ENCODE peak calls at places on chromosomes 6 and 20, in nine cellular contexts. D is prostate gland, H is body of pancreas, Z is GM23248, X is mammary epithelial cell, P is fibroblast of lung, G is IMR-90, F is stomach, I is PC-3. C is an unnamed sample.

GRCh38 chr6:157954150-157955117 is 27.2 kb upstream of the SYNJ2 start:
- DNase-seq in X (peak; percentile 56), H (peak; percentile 86), I (peak; percentile 50), P (peak; percentile 36), Z (peak; percentile 63), G (peak; percentile 26), F (peak; percentile 87), D (peak; percentile 64), C (peak; percentile 47)

GRCh38 chr6:90729057-90729456 is 142.2 kb upstream of the MAP3K7 start:
- DNase-seq in P (no peak), G (no peak), H (no peak), F (no peak), D (peak; percentile 56), X (peak; percentile 14), I (no peak), Z (no peak), C (no peak)

GRCh38 chr6:152457949-152458624 is 179.1 kb downstream of the SYNE1 start:
- DNase-seq in H (no peak), I (no peak), F (no peak), P (no peak), Z (no peak), G (peak; percentile 22), D (no peak), X (no peak), C (no peak)

GRCh38 chr6:40587240-40588069 is at the start of gene LRFN2:
- DNase-seq in F (peak; percentile 83), D (peak; percentile 50), Z (peak; percentile 86), P (peak; percentile 69), I (peak; percentile 63), G (peak; percentile 53), X (peak; percentile 70), H (peak; percentile 78), C (no peak)

GRCh38 chr6:45647341-45648138 is 269.8 kb upstream of the SUPT3H start:
- DNase-seq in H (no peak), I (peak; percentile 48), G (peak; percentile 29), D (no peak), P (no peak), Z (no peak), X (peak; percentile 40), F (no peak), C (no peak)

GRCh38 chr6:157274471-157275226 is 48.7 kb downstream of the TMEM242 start:
- DNase-seq in H (peak; percentile 65), G (peak; percentile 57), F (peak; percentile 74), I (peak; percentile 78), D (peak; percentile 54), Z (peak; percentile 88), P (peak; percentile 57), X (peak; percentile 59), C (no peak)

GRCh38 chr6:12017876-12018401 is 5.8 kb downstream of the HIVEP1 start:
- DNase-seq in H (no peak), Z (no peak), F (no peak), X (no peak), P (no peak), I (no peak), D (no peak), G (no peak), C (no peak)

GRCh38 chr6:41970436-41970846 is 28.8 kb upstream of the CCND3 start:
- DNase-seq in D (no peak), F (no peak), Z (peak; percentile 91), H (peak; percentile 45), P (peak; percentile 29), X (peak; percentile 40), I (no peak), G (peak; percentile 38), C (no peak)

GRCh38 chr20:44495257-44495656 is 19.6 kb downstream of the TTPAL start:
- DNase-seq in H (no peak), Z (peak; percentile 84), I (peak; percentile 88), X (peak; percentile 89), F (no peak), G (peak; percentile 87), P (peak; percentile 75), D (no peak), C (peak; percentile 42)

GRCh38 chr20:44496976-44497375 is 21.3 kb downstream of the TTPAL start:
- DNase-seq in I (peak; percentile 98), X (peak; percentile 97), F (no peak), P (peak; percentile 93), D (no peak), Z (peak; percentile 95), H (no peak), G (peak; percentile 96), C (peak; percentile 60)

GRCh38 chr20:44494266-44494665 is 18.6 kb downstream of the TTPAL start:
- DNase-seq in P (peak; percentile 75), X (peak; percentile 32), D (no peak), G (peak; percentile 87), F (no peak), H (no peak), I (peak; percentile 58), Z (peak; percentile 67), C (peak; percentile 52)

GRCh38 chr20:44495802-44496481 is 20.3 kb downstream of the TTPAL start:
- DNase-seq in I (peak; percentile 99), X (peak; percentile 99), D (no peak), P (peak; percentile 97), H (no peak), Z (peak; percentile 97), G (peak; percentile 99), F (no peak), C (peak; percentile 99)

DNA sequence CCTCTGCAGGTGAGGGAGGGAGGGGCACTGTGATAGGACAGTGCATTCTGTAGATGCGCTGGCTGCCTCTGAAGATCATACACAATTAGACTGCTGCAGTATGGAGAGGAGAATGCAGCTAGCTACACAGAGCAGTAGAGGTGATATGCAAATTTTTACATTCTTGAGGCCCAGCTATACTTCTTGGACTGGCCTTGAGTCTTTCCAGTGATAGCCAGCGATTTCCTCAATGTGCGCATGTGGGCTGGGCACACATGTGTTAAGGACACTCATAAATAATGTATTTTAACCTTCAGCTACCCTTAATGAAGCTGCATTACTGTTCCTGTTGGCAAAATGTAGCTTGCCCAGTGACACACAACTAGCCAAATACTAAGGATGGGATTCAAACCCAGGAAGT is 19.0 kb downstream of the TTPAL start:
- DNase-seq in F (no peak), X (no peak), D (no peak), Z (no peak), I (no peak), G (no peak), H (no peak), P (no peak), C (no peak)
- H3K36me3 ChIP-seq in F (peaks cover 100% of the 10 kb centered on the region), X (peaks cover 11% of the 10 kb centered on the region), D (peaks cover 2% of the 10 kb centered on the region), Z (peaks cover 22% of the 10 kb centered on the region), I (peaks cover 47% of the 10 kb centered on the region), G (peaks cover 23% of the 10 kb centered on the region), H (no peaks in the 10 kb centered on the region), P (peaks cover 7% of the 10 kb centered on the region), C (no peaks in the 10 kb centered on the region)

GRCh38 chr20:40810336-40810735 is 121.3 kb upstream of the MAFB start:
- DNase-seq in X (no peak), Z (no peak), D (no peak), F (no peak), P (no peak), I (no peak), H (no peak), G (no peak), C (no peak)

GRCh38 chr20:40807771-40808170 is 118.7 kb upstream of the MAFB start:
- DNase-seq in H (no peak), F (peak; percentile 10), X (no peak), I (no peak), D (no peak), G (no peak), P (no peak), Z (no peak), C (no peak)

GRCh38 chr20:40809361-40809760 is 120.3 kb upstream of the MAFB start:
- DNase-seq in H (no peak), I (no peak), Z (no peak), F (no peak), X (no peak), P (no peak), G (no peak), D (no peak), C (no peak)

GRCh38 chr20:40805592-40805991 is 116.6 kb upstream of the MAFB start:
- DNase-seq in P (no peak), Z (no peak), I (no peak), H (no peak), X (no peak), F (peak; percentile 8), G (no peak), D (no peak), C (no peak)

DNA sequence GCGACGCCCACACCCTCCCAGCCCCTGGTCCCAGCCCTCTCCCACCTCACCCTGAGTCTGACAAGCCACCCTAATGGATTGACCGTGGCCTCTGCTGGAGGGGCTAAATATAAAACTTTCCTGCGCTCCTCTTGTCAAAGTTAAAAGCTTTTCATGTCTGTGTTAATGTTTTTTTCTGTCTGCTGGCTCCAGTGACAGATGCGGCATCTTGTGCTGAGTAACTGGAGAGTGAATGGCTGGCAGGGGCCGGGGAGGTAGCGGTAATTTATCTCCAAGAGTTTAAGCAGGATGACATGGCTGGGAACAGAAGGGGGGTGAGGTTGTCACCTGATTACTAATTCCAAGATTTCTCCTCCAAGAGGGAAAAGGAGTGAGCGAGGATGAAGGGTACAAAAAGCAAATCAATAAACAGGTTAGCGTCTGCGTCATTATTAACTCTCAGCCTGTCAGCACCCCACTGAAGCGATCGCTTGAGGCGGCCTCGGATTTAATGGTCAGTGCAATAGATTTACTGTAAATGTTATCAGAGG is 118.1 kb upstream of the MAFB start:
- DNase-seq in I (no peak), X (no peak), Z (no peak), D (no peak), F (no peak), P (no peak), G (no peak), H (no peak), C (no peak)
- H3K4me3 ChIP-seq in I (no peak overlapping the region), X (no peak overlapping the region), Z (no peak overlapping the region), D (no peak overlapping the region), F (no peak overlapping the region), P (no peak overlapping the region), G (no peak overlapping the region), H (no peak overlapping the region), C (no peak overlapping the region)

GRCh38 chr6:87257046-87257445 is 65.3 kb upstream of the SMIM8 start:
- DNase-seq in X (no peak), F (no peak), H (no peak), D (no peak), I (no peak), Z (no peak), G (no peak), P (no peak), C (no peak)
- H3K36me3 ChIP-seq in X (peaks cover 14% of the 10 kb centered on the region), F (peaks cover 54% of the 10 kb centered on the region), H (no peaks in the 10 kb centered on the region), D (no peaks in the 10 kb centered on the region), I (peaks cover 19% of the 10 kb centered on the region), Z (peaks cover 77% of the 10 kb centered on the region), G (peaks cover 30% of the 10 kb centered on the region), P (peaks cover 2% of the 10 kb centered on the region), C (peaks cover 2% of the 10 kb centered on the region)

DNA sequence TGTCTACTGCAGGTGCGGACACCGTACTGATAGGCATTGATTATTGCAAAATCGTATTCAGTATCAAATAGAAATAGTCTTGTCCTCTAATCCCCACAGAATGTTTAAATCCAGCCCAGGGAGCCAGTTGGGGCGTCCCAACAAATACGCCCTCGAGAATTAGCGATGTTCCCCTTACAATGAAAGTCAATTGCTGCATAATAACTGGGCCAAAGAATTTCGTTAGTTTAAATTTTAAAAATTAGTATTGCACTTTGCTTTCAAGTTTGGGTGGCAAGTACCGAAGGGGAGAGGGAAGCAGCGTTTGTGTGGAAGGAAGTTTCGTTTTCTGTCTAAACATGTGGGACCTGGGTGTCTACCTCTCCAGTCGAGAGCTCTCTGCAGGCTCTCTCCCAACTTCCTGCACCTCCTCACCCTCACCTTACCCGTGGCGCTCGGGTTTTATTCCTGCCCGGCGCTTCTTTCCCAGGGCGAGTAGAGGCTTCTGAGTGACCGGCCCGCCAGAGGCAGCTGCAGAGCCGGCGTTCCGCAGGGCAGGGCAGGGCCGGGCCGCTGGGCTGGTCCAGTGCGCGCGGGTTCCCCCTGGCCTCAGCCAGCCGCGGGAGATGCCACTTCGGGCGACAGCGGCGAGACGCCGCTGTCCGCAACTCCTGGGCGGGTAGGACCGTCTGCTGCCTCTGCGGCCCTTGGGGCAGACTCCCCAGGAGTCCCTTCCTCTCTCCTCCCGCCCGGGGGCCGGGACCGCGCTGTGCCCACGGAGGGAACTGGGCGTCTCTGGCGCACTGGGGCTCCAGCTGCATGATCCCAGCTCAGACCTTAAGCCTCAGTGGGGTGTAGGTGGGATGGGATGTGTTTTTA is 862 bp upstream of the TFAP2C start:
- DNase-seq in H (peak; percentile 3), P (no peak), D (no peak), Z (peak; percentile 66), F (no peak), G (no peak), I (peak; percentile 45), X (no peak), C (no peak)
- H3K4me3 ChIP-seq in H (no peak overlapping the region), P (no peak overlapping the region), D (peak overlapping the region; percentile 74), Z (peak overlapping the region; percentile 96), F (peak overlapping the region; percentile 42), G (no peak overlapping the region), I (peak overlapping the region; percentile 84), X (peak overlapping the region; percentile 16), C (peak overlapping the region; percentile 32)

C was measured in BJ.